ENCODE peak calls at places on chromosomes 2 and 18, in ten cellular contexts. U is germinal center, N is MG63, X is NCI-H748 treated with DMSO at 0.1 percent for 48 hours, A is H4, G is aorta, Y is ELF-1, R is lower lobe of right lung, Z is cardiac fibroblast, J is T-cell. V is an unnamed sample.

GRCh38 chr2:62217980-62218379 is 22.1 kb downstream of the B3GNT2 start:
- DNase-seq in U (no peak), N (no peak), X (no peak), A (no peak), G (no peak), Y (no peak), R (no peak), Z (peak), J (no peak), V (no peak)

GRCh38 chr2:156334496-156335478 is 2.3 kb upstream of the NR4A2 start:
- DNase-seq in U (no peak), N (peak), X (peak), A (peak), G (peak), Y (peak), R (peak), Z (peak), J (peak), V (peak)

GRCh38 chr2:219350215-219350937 is 17.8 kb upstream of the RESP18 start:
- DNase-seq in U (no peak), N (no peak), X (no peak), A (no peak), G (no peak), Y (no peak), R (no peak), Z (peak), J (no peak), V (no peak)

GRCh38 chr2:162629085-162629484 is 209.5 kb downstream of the KCNH7 start:
- DNase-seq in U (no peak), N (no peak), X (no peak), A (no peak), G (no peak), Y (no peak), R (no peak), Z (no peak), J (no peak), V (no peak)

GRCh38 chr18:23036611-23037259 is 98.5 kb upstream of the CABLES1 start:
- DNase-seq in U (no peak), N (no peak), X (no peak), A (no peak), G (no peak), Y (peak), R (no peak), Z (no peak), J (no peak), V (no peak)

GRCh38 chr2:121335294-121336290 is 50.6 kb upstream of the TFCP2L1 start:
- DNase-seq in U (no peak), N (no peak), X (no peak), A (no peak), G (no peak), Y (no peak), R (no peak), Z (no peak), J (no peak), V (no peak)

GRCh38 chr2:158665536-158666302 is 129.4 kb upstream of the DAPL1 start:
- DNase-seq in U (no peak), N (no peak), X (no peak), A (no peak), G (no peak), Y (no peak), R (no peak), Z (peak), J (no peak), V (no peak)

GRCh38 chr18:35661483-35662146 is 80.1 kb downstream of the GALNT1 start:
- DNase-seq in U (no peak), N (no peak), X (peak), A (no peak), G (no peak), Y (no peak), R (no peak), Z (no peak), J (no peak), V (no peak)

GRCh38 chr18:23163786-23164583 is 28.7 kb downstream of the CABLES1 start:
- DNase-seq in U (no peak), N (no peak), X (no peak), A (no peak), G (no peak), Y (no peak), R (no peak), Z (no peak), J (no peak), V (no peak)

GRCh38 chr2:85539361-85540130 is 578 bp downstream of the MAT2A start:
- DNase-seq in U (peak), N (peak), X (no peak), A (peak), G (peak), Y (peak), R (peak), Z (peak), J (peak), V (peak)

GRCh38 chr2:45739796-45740485 is 88.5 kb downstream of the PRKCE start:
- DNase-seq in U (no peak), N (no peak), X (no peak), A (no peak), G (no peak), Y (no peak), R (no peak), Z (no peak), J (no peak), V (peak)

GRCh38 chr2:20613342-20613916 is 37.5 kb downstream of the HS1BP3 start:
- DNase-seq in U (no peak), N (no peak), X (no peak), A (no peak), G (peak), Y (no peak), R (peak), Z (no peak), J (no peak), V (no peak)

GRCh38 chr2:228180126-228181097 is 1.1 kb downstream of the SPHKAP start:
- DNase-seq in U (no peak), N (no peak), X (no peak), A (no peak), G (no peak), Y (peak), R (no peak), Z (no peak), J (no peak), V (no peak)

GRCh38 chr2:102346381-102347130 is 9.0 kb upstream of the IL18R1 start:
- DNase-seq in U (no peak), N (no peak), X (no peak), A (no peak), G (no peak), Y (no peak), R (no peak), Z (no peak), J (no peak), V (no peak)

GRCh38 chr18:33157893-33158292 is 282.6 kb downstream of the CCDC178 start:
- DNase-seq in U (no peak), N (no peak), X (no peak), A (no peak), G (no peak), Y (no peak), R (no peak), Z (no peak), J (no peak), V (no peak)

GRCh38 chr2:15761910-15762309 is 170.2 kb downstream of the DDX1 start:
- DNase-seq in U (no peak), N (no peak), X (no peak), A (no peak), G (no peak), Y (no peak), R (no peak), Z (no peak), J (no peak), V (no peak)

GRCh38 chr2:136141510-136142154 is 23.7 kb upstream of the CXCR4 start:
- DNase-seq in U (no peak), N (no peak), X (peak), A (no peak), G (no peak), Y (no peak), R (no peak), Z (no peak), J (no peak), V (no peak)

GRCh38 chr2:170817247-170817998 is 736 bp downstream of the GAD1 start:
- DNase-seq in U (no peak), N (peak), X (peak), A (no peak), G (no peak), Y (peak), R (no peak), Z (peak), J (no peak), V (no peak)

GRCh38 chr2:113791697-113792590 is 35.5 kb upstream of the SLC35F5 start:
- DNase-seq in U (peak), N (no peak), X (no peak), A (no peak), G (no peak), Y (no peak), R (no peak), Z (no peak), J (no peak), V (no peak)

GRCh38 chr2:178404380-178404767 is 46.6 kb downstream of the PRKRA start:
- DNase-seq in U (no peak), N (peak), X (peak), A (peak), G (no peak), Y (no peak), R (no peak), Z (peak), J (no peak), V (no peak)

GRCh38 chr2:167987558-167987957 is 259.8 kb downstream of the STK39 start:
- DNase-seq in U (no peak), N (no peak), X (no peak), A (no peak), G (no peak), Y (no peak), R (no peak), Z (no peak), J (no peak), V (no peak)

GRCh38 chr18:34942975-34943374 is 98.2 kb upstream of the MAPRE2 start:
- DNase-seq in U (no peak), N (no peak), X (no peak), A (no peak), G (no peak), Y (no peak), R (no peak), Z (no peak), J (no peak), V (no peak)

GRCh38 chr2:221726894-221727513 is 154.9 kb upstream of the EPHA4 start:
- DNase-seq in U (no peak), N (no peak), X (no peak), A (no peak), G (no peak), Y (no peak), R (no peak), Z (no peak), J (no peak), V (no peak)

V was measured in T-helper 2 cell.